ENCODE peak calls at places on chromosomes 4 and X, in four cellular contexts. One of them, this sample, is unnamed.

GRCh38 chrX:134520860-134521390 is 61.0 kb downstream of the HPRT1 start:
- DNase-seq in K562: no peak
- DNase-seq in HepG2: peak
- DNase-seq in GM12878: no peak
- DNase-seq in this sample: peak

GRCh38 chrX:21975827-21976226 is 35.3 kb downstream of the SMS start:
- DNase-seq in K562: no peak
- DNase-seq in HepG2: no peak
- DNase-seq in GM12878: no peak
- DNase-seq in this sample: no peak

GRCh38 chr4:6343950-6344408 is 74.3 kb downstream of the WFS1 start:
- DNase-seq in K562: peak
- DNase-seq in HepG2: peak
- DNase-seq in GM12878: no peak
- DNase-seq in this sample: no peak

GRCh38 chrX:46941341-46941740 is 29.1 kb downstream of the JADE3 start:
- DNase-seq in K562: no peak
- DNase-seq in HepG2: no peak
- DNase-seq in GM12878: no peak
- DNase-seq in this sample: no peak

GRCh38 chr4:3442460-3442958 is 741 bp downstream of the HGFAC start:
- DNase-seq in K562: no peak
- DNase-seq in HepG2: peak
- DNase-seq in GM12878: no peak
- DNase-seq in this sample: no peak

GRCh38 chr4:154205471-154205870 is 286.1 kb downstream of the DCHS2 start:
- DNase-seq in K562: no peak
- DNase-seq in HepG2: no peak
- DNase-seq in GM12878: no peak
- DNase-seq in this sample: no peak

GRCh38 chr4:123555500-123556273 is 159.1 kb downstream of the SPRY1 start:
- DNase-seq in K562: no peak
- DNase-seq in HepG2: peak
- DNase-seq in GM12878: no peak
- DNase-seq in this sample: no peak

GRCh38 chr4:38740303-38740702 is 42.5 kb downstream of the TLR10 start:
- DNase-seq in K562: no peak
- DNase-seq in HepG2: no peak
- DNase-seq in GM12878: no peak
- DNase-seq in this sample: no peak

GRCh38 chrX:150870487-150871340 is 27.8 kb downstream of the CD99L2 start:
- DNase-seq in K562: no peak
- DNase-seq in HepG2: no peak
- DNase-seq in GM12878: no peak
- DNase-seq in this sample: no peak

GRCh38 chrX:153981771-153982533 is 9.4 kb downstream of the TMEM187 start:
- DNase-seq in K562: no peak
- DNase-seq in HepG2: no peak
- DNase-seq in GM12878: no peak
- DNase-seq in this sample: no peak

GRCh38 chrX:101659601-101660063 is at the start of gene ARMCX2:
- DNase-seq in K562: no peak
- DNase-seq in HepG2: no peak
- DNase-seq in GM12878: no peak
- DNase-seq in this sample: peak

GRCh38 chrX:44352739-44353138 is 9.3 kb upstream of the EFHC2 start:
- DNase-seq in K562: no peak
- DNase-seq in HepG2: no peak
- DNase-seq in GM12878: no peak
- DNase-seq in this sample: no peak

GRCh38 chr4:176780995-176781738 is 11.6 kb downstream of the VEGFC start:
- DNase-seq in K562: no peak
- DNase-seq in HepG2: no peak
- DNase-seq in GM12878: no peak
- DNase-seq in this sample: no peak

DNA sequence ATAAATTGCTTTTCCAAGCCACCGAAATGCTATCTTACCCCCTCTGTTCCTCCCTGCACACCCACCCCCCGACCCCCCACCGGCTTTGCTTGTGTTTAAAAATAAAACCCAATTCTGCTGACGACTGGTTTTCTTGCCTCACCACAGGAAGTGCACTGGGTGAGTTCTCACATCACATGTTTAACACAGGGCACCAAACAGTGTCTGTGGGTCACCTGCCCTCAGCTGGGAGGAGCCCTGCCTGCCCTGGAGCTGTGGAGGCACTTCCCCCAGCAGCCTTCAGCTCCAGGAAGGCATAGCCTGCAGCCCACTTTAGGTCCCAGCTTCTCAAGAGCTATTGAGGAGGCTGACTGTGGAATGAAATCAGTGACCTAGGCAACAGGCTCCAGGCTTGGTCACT is 8.8 kb downstream of the TMEM255A start:
- DNase-seq in K562: no peak
- DNase-seq in HepG2: no peak
- DNase-seq in GM12878: peak
- DNase-seq in this sample: peak
- TF ChIP-seq CREM in K562: no peak
- TF ChIP-seq CREM in HepG2: no peak
- TF ChIP-seq CREM in GM12878: no peak
- TF ChIP-seq CREM in this sample: no peak

GRCh38 chrX:69155786-69156520 is 9.3 kb downstream of the PJA1 start:
- DNase-seq in K562: no peak
- DNase-seq in HepG2: no peak
- DNase-seq in GM12878: no peak
- DNase-seq in this sample: no peak

GRCh38 chrX:69151898-69152297 is 13.4 kb downstream of the PJA1 start:
- DNase-seq in K562: no peak
- DNase-seq in HepG2: no peak
- DNase-seq in GM12878: no peak
- DNase-seq in this sample: no peak

GRCh38 chrX:69154051-69154450 is 11.2 kb downstream of the PJA1 start:
- DNase-seq in K562: no peak
- DNase-seq in HepG2: no peak
- DNase-seq in GM12878: no peak
- DNase-seq in this sample: no peak

GRCh38 chrX:69152398-69152797 is 12.9 kb downstream of the PJA1 start:
- DNase-seq in K562: no peak
- DNase-seq in HepG2: peak
- DNase-seq in GM12878: no peak
- DNase-seq in this sample: no peak

GRCh38 chrX:69153060-69153730 is 12.1 kb downstream of the PJA1 start:
- DNase-seq in K562: peak
- DNase-seq in HepG2: peak
- DNase-seq in GM12878: no peak
- DNase-seq in this sample: peak
- TF ChIP-seq CREM in K562: no peak
- TF ChIP-seq CREM in HepG2: no peak
- TF ChIP-seq CREM in GM12878: no peak
- TF ChIP-seq CREM in this sample: no peak

GRCh38 chr4:151957163-151957562 is 196.4 kb upstream of the GATB start:
- DNase-seq in K562: no peak
- DNase-seq in HepG2: peak
- DNase-seq in GM12878: no peak
- DNase-seq in this sample: peak
- TF ChIP-seq CREM in K562: no peak
- TF ChIP-seq CREM in HepG2: no peak
- TF ChIP-seq CREM in GM12878: no peak
- TF ChIP-seq CREM in this sample: no peak

GRCh38 chrX:56802428-56802827 is 73.4 kb downstream of the NBDY start:
- DNase-seq in K562: no peak
- DNase-seq in HepG2: no peak
- DNase-seq in GM12878: no peak
- DNase-seq in this sample: no peak

GRCh38 chrX:56805399-56805798 is 76.4 kb downstream of the NBDY start:
- DNase-seq in K562: no peak
- DNase-seq in HepG2: no peak
- DNase-seq in GM12878: no peak
- DNase-seq in this sample: no peak

GRCh38 chrX:56804867-56805266 is 75.8 kb downstream of the NBDY start:
- DNase-seq in K562: no peak
- DNase-seq in HepG2: no peak
- DNase-seq in GM12878: no peak
- DNase-seq in this sample: no peak

GRCh38 chrX:56803849-56804681 is 75.0 kb downstream of the NBDY start:
- DNase-seq in K562: no peak
- DNase-seq in HepG2: no peak
- DNase-seq in GM12878: no peak
- DNase-seq in this sample: no peak

DNA sequence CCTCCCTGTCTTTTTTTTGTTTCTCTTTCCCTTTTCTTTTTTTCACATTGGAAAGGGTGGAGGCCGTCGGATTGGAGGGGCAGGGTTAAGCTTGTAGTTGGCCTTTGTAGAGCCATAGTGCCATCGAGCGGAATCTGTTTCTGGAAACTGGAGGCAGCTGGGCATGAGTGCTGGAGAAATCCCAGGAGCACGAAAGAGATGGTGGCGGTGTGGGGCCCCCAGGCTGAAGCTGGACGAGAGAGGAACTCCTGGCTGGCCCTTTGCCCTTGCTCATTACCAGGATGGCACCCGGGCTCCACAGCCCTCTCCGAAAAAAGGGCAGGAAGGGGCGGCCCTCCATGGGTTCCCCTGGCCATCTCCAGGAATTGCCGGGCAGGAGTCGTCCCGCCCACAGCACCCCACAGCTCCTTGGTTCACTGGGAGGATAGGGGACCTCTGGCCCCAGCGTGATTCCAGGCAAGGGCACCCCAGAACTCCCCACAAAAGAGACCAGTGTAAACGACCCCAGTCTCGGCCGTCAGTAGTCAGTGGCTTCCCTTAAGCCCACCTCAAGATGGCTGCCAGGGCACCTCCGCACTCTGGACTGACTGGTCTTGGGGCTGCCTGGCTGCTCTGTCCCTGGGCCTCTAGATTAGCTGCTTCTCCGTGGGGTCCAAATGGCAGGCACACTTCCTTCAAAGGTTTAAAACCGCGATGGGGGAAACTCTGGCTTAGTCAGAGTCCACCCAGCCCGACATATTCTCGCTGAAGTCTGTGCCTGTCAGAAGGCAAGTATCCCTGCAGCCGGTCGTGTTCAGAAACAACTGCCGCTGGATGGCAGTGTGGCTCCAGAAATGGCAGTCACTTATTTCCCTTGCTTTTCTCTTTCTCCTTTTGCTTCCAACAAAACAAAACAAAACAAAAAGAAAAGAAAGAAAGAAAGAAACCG is 74.1 kb downstream of the NBDY start:
- DNase-seq in K562: peak
- DNase-seq in HepG2: peak
- DNase-seq in GM12878: peak
- DNase-seq in this sample: peak
- TF ChIP-seq CREM in K562: no peak
- TF ChIP-seq CREM in HepG2: no peak
- TF ChIP-seq CREM in GM12878: no peak
- TF ChIP-seq CREM in this sample: no peak

This sample was measured in WTC11.